ENCODE peak calls at places on chromosomes 2 and 18, in seven cellular contexts. One of them, this sample, is unnamed.

GRCh38 chr2:222038086-222038802 is 260.6 kb downstream of the PAX3 start:
- DNase-seq in SK-N-SH: no peak
- DNase-seq in OCI-LY7: no peak
- DNase-seq in A549: no peak
- DNase-seq in neuronal stem cell: no peak
- DNase-seq in fibroblast of lung: peak
- DNase-seq in IMR-90: peak
- DNase-seq in this sample: no peak

GRCh38 chr2:55051026-55051866 is 995 bp upstream of the RTN4 start:
- DNase-seq in SK-N-SH: peak
- DNase-seq in A549: peak
- DNase-seq in fibroblast of lung: peak
- DNase-seq in OCI-LY7: peak
- DNase-seq in neuronal stem cell: peak
- DNase-seq in IMR-90: peak
- DNase-seq in this sample: peak

GRCh38 chr2:70822843-70823629 is 2.6 kb upstream of the CLEC4F start:
- DNase-seq in IMR-90: no peak
- DNase-seq in fibroblast of lung: no peak
- DNase-seq in OCI-LY7: no peak
- DNase-seq in neuronal stem cell: no peak
- DNase-seq in SK-N-SH: no peak
- DNase-seq in A549: no peak
- DNase-seq in this sample: no peak

GRCh38 chr2:237739101-237739500 is 59.5 kb upstream of the RBM44 start:
- DNase-seq in OCI-LY7: no peak
- DNase-seq in IMR-90: no peak
- DNase-seq in SK-N-SH: no peak
- DNase-seq in A549: no peak
- DNase-seq in fibroblast of lung: no peak
- DNase-seq in neuronal stem cell: no peak
- DNase-seq in this sample: no peak

GRCh38 chr2:190853659-190854386 is 26.8 kb upstream of the GLS start:
- DNase-seq in SK-N-SH: no peak
- DNase-seq in fibroblast of lung: peak
- DNase-seq in IMR-90: no peak
- DNase-seq in OCI-LY7: no peak
- DNase-seq in neuronal stem cell: no peak
- DNase-seq in A549: no peak
- DNase-seq in this sample: no peak

GRCh38 chr2:53452957-53453748 is 314.5 kb upstream of the CHAC2 start:
- DNase-seq in OCI-LY7: no peak
- DNase-seq in fibroblast of lung: peak
- DNase-seq in IMR-90: no peak
- DNase-seq in SK-N-SH: no peak
- DNase-seq in A549: no peak
- DNase-seq in neuronal stem cell: no peak
- DNase-seq in this sample: no peak

GRCh38 chr2:141379965-141380624 is 750.7 kb downstream of the LRP1B start:
- DNase-seq in SK-N-SH: no peak
- DNase-seq in IMR-90: no peak
- DNase-seq in A549: no peak
- DNase-seq in OCI-LY7: no peak
- DNase-seq in fibroblast of lung: no peak
- DNase-seq in neuronal stem cell: no peak
- DNase-seq in this sample: peak

GRCh38 chr2:199488772-199489400 is 31.1 kb upstream of the SATB2 start:
- DNase-seq in IMR-90: peak
- DNase-seq in fibroblast of lung: peak
- DNase-seq in A549: peak
- DNase-seq in SK-N-SH: peak
- DNase-seq in neuronal stem cell: peak
- DNase-seq in OCI-LY7: peak
- DNase-seq in this sample: peak

GRCh38 chr2:111617299-111617803 is 266.6 kb downstream of the ANAPC1 start:
- DNase-seq in A549: no peak
- DNase-seq in IMR-90: peak
- DNase-seq in fibroblast of lung: peak
- DNase-seq in neuronal stem cell: no peak
- DNase-seq in OCI-LY7: no peak
- DNase-seq in SK-N-SH: no peak
- DNase-seq in this sample: no peak

GRCh38 chr2:97673187-97673914 is 3.8 kb downstream of the C2orf92 start:
- DNase-seq in IMR-90: peak
- DNase-seq in neuronal stem cell: no peak
- DNase-seq in SK-N-SH: no peak
- DNase-seq in fibroblast of lung: peak
- DNase-seq in OCI-LY7: no peak
- DNase-seq in A549: no peak
- DNase-seq in this sample: no peak

GRCh38 chr18:35983818-35984217 is 11.3 kb downstream of the RMP24 start:
- DNase-seq in SK-N-SH: no peak
- DNase-seq in OCI-LY7: no peak
- DNase-seq in IMR-90: peak
- DNase-seq in fibroblast of lung: peak
- DNase-seq in A549: no peak
- DNase-seq in neuronal stem cell: no peak
- DNase-seq in this sample: no peak

GRCh38 chr2:40032650-40033319 is 253.7 kb upstream of the THUMPD2 start:
- DNase-seq in OCI-LY7: no peak
- DNase-seq in A549: no peak
- DNase-seq in fibroblast of lung: peak
- DNase-seq in IMR-90: peak
- DNase-seq in SK-N-SH: no peak
- DNase-seq in neuronal stem cell: no peak
- DNase-seq in this sample: no peak

GRCh38 chr2:141055526-141055925 is 1075.3 kb downstream of the LRP1B start:
- DNase-seq in A549: no peak
- DNase-seq in SK-N-SH: no peak
- DNase-seq in IMR-90: peak
- DNase-seq in fibroblast of lung: peak
- DNase-seq in OCI-LY7: no peak
- DNase-seq in neuronal stem cell: no peak
- DNase-seq in this sample: no peak

GRCh38 chr18:71784777-71785176 is 759.4 kb downstream of the CBLN2 start:
- DNase-seq in IMR-90: no peak
- DNase-seq in neuronal stem cell: no peak
- DNase-seq in SK-N-SH: peak
- DNase-seq in fibroblast of lung: no peak
- DNase-seq in A549: no peak
- DNase-seq in OCI-LY7: peak
- DNase-seq in this sample: no peak

GRCh38 chr18:3015203-3015590 is 2.3 kb upstream of the LPIN2 start:
- DNase-seq in neuronal stem cell: no peak
- DNase-seq in A549: peak
- DNase-seq in OCI-LY7: no peak
- DNase-seq in SK-N-SH: no peak
- DNase-seq in fibroblast of lung: peak
- DNase-seq in IMR-90: peak
- DNase-seq in this sample: no peak

GRCh38 chr2:29010946-29011649 is 30.0 kb downstream of the TOGARAM2 start:
- DNase-seq in IMR-90: peak
- DNase-seq in OCI-LY7: peak
- DNase-seq in SK-N-SH: no peak
- DNase-seq in neuronal stem cell: no peak
- DNase-seq in A549: no peak
- DNase-seq in fibroblast of lung: peak
- DNase-seq in this sample: peak

GRCh38 chr2:169895294-169895985 is 68.2 kb downstream of the UBR3 start:
- DNase-seq in SK-N-SH: no peak
- DNase-seq in A549: no peak
- DNase-seq in IMR-90: peak
- DNase-seq in neuronal stem cell: no peak
- DNase-seq in OCI-LY7: no peak
- DNase-seq in fibroblast of lung: peak
- DNase-seq in this sample: no peak

GRCh38 chr2:156892449-156893335 is 364.8 kb upstream of the GALNT5 start:
- DNase-seq in OCI-LY7: peak
- DNase-seq in neuronal stem cell: peak
- DNase-seq in SK-N-SH: peak
- DNase-seq in A549: peak
- DNase-seq in IMR-90: peak
- DNase-seq in fibroblast of lung: peak
- DNase-seq in this sample: peak
- H3K4me2 ChIP-seq in OCI-LY7: no peak
- H3K4me2 ChIP-seq in neuronal stem cell: peak
- H3K4me2 ChIP-seq in SK-N-SH: peak
- H3K4me2 ChIP-seq in A549: peak
- H3K4me2 ChIP-seq in IMR-90: peak
- H3K4me2 ChIP-seq in fibroblast of lung: peak
- H3K4me2 ChIP-seq in this sample: peak

DNA sequence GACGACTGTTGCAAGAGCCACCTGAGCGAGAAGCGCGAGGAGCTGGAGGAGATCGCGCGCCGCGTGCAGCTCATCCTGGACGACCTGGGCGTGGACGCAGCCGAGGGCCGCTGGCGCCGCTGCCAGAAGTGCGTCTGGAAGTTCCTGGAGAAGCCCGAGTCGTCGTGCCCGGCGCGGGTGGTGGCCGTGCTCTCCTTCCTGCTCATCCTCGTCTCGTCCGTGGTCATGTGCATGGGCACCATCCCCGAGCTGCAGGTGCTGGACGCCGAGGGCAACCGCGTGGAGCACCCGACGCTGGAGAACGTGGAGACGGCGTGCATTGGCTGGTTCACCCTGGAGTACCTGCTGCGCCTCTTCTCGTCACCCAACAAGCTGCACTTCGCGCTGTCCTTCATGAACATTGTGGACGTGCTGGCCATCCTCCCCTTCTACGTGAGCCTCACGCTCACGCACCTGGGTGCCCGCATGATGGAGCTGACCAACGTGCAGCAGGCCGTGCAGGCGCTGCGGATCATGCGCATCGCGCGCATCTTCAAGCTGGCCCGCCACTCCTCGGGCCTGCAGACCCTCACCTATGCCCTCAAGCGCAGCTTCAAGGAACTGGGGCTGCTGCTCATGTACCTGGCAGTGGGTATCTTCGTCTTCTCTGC is 1.2 kb downstream of the KCNF1 start:
- DNase-seq in SK-N-SH: no peak
- DNase-seq in fibroblast of lung: no peak
- DNase-seq in neuronal stem cell: no peak
- DNase-seq in OCI-LY7: no peak
- DNase-seq in IMR-90: no peak
- DNase-seq in A549: no peak
- DNase-seq in this sample: no peak
- H3K4me2 ChIP-seq in SK-N-SH: peak
- H3K4me2 ChIP-seq in fibroblast of lung: no peak
- H3K4me2 ChIP-seq in neuronal stem cell: no peak
- H3K4me2 ChIP-seq in OCI-LY7: no peak
- H3K4me2 ChIP-seq in IMR-90: no peak
- H3K4me2 ChIP-seq in A549: peak
- H3K4me2 ChIP-seq in this sample: no peak

GRCh38 chr2:235513984-235514626 is 20.3 kb downstream of the AGAP1 start:
- DNase-seq in fibroblast of lung: no peak
- DNase-seq in neuronal stem cell: no peak
- DNase-seq in SK-N-SH: no peak
- DNase-seq in IMR-90: no peak
- DNase-seq in A549: no peak
- DNase-seq in OCI-LY7: no peak
- DNase-seq in this sample: no peak

GRCh38 chr2:235512699-235513053 is 18.8 kb downstream of the AGAP1 start:
- DNase-seq in fibroblast of lung: no peak
- DNase-seq in A549: no peak
- DNase-seq in SK-N-SH: no peak
- DNase-seq in OCI-LY7: no peak
- DNase-seq in IMR-90: no peak
- DNase-seq in neuronal stem cell: no peak
- DNase-seq in this sample: no peak

GRCh38 chr2:235510305-235510704 is 16.5 kb downstream of the AGAP1 start:
- DNase-seq in IMR-90: no peak
- DNase-seq in OCI-LY7: no peak
- DNase-seq in fibroblast of lung: no peak
- DNase-seq in A549: no peak
- DNase-seq in neuronal stem cell: no peak
- DNase-seq in SK-N-SH: no peak
- DNase-seq in this sample: no peak

GRCh38 chr2:235511187-235511661 is 17.4 kb downstream of the AGAP1 start:
- DNase-seq in SK-N-SH: no peak
- DNase-seq in A549: peak
- DNase-seq in OCI-LY7: no peak
- DNase-seq in fibroblast of lung: peak
- DNase-seq in neuronal stem cell: no peak
- DNase-seq in IMR-90: peak
- DNase-seq in this sample: no peak

DNA sequence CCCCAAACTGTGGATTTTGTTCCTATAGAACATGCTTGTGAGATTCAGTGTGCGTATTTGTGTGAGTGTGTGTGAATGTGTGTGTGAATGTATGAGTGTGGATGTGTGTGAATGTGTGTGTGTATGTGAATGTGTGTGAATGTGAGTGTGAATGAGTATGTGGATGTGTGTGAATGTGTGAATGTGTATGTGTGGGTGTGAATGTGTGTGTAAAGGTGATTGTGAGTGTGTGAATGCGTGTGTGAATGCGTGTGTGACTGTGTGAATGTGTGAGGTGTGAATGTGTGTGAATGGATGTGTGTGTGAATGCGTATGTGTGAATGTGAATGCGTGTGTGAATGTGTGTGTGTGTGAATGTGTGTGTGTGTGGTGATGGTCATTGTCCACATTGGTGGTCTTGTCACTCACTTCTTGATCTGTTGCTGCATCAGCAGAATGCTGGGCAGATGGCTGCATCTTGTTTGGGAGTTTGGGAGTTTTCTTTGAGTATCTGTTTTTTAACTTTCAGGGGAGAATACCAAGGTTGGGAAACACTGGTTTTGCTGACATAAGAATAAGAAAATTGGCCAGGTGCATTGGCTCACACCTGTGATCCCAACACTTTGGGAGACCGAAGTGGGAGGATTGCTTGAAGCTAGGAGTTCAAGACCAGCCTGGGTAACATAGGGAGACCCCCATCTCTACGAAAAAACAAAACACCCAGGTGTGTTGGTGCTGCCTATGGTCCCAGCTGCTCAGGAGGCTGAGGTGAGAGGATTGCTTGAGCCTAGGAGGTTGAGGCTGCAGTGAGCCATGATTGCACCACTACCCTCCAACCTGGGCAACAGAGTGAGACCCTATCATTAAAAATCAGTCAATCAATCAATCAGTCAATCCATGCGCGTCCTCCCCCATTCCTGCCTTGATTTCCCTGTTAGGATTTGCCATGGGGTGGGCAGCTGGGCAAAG is 18.2 kb downstream of the AGAP1 start:
- DNase-seq in neuronal stem cell: no peak
- DNase-seq in fibroblast of lung: no peak
- DNase-seq in A549: no peak
- DNase-seq in IMR-90: no peak
- DNase-seq in OCI-LY7: no peak
- DNase-seq in SK-N-SH: no peak
- DNase-seq in this sample: no peak
- H3K4me2 ChIP-seq in neuronal stem cell: no peak
- H3K4me2 ChIP-seq in fibroblast of lung: no peak
- H3K4me2 ChIP-seq in A549: peak
- H3K4me2 ChIP-seq in IMR-90: no peak
- H3K4me2 ChIP-seq in OCI-LY7: no peak
- H3K4me2 ChIP-seq in SK-N-SH: peak
- H3K4me2 ChIP-seq in this sample: no peak

DNA sequence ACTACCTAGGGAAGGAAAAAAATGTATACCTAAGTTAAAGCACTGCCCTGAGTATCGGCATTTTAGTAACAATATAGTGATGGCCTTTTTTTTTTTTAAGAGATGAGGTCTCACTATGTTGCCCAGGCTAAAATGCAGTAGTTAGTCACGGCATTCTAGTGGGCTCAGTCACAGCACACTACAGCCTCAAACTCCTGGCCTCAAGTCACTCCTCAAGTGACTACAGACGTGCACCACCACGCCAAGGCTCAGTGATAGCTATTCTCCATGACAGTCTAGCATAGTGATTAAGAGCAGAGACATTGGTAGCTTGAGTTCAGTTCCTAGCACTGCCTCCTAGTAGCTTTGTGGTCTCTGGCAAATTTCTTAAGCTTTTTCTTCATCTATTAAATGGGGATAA is 27.6 kb downstream of the UBXN2A start:
- DNase-seq in OCI-LY7: no peak
- DNase-seq in IMR-90: no peak
- DNase-seq in A549: no peak
- DNase-seq in SK-N-SH: no peak
- DNase-seq in fibroblast of lung: no peak
- DNase-seq in neuronal stem cell: no peak
- DNase-seq in this sample: no peak
- H3K4me2 ChIP-seq in OCI-LY7: no peak
- H3K4me2 ChIP-seq in IMR-90: no peak
- H3K4me2 ChIP-seq in A549: no peak
- H3K4me2 ChIP-seq in SK-N-SH: no peak
- H3K4me2 ChIP-seq in fibroblast of lung: no peak
- H3K4me2 ChIP-seq in neuronal stem cell: no peak
- H3K4me2 ChIP-seq in this sample: no peak

This sample was measured in neural progenitor cell.